ENCODE peak calls at places on chromosomes 6 and 20, in ten cellular contexts. K, H, M, Q, T, D, G, W, P and L are unnamed samples.

GRCh38 chr20:42277203-42277602 is 659.0 kb upstream of the CHD6 start:
- DNase-seq in W (no peak), K (no peak), T (no peak), P (peak), G (no peak), D (no peak), M (no peak), Q (no peak), H (no peak), L (no peak)

GRCh38 chr20:32215729-32216128 is 8.0 kb downstream of the POFUT1 start:
- DNase-seq in M (no peak), P (no peak), H (no peak), K (no peak), D (no peak), T (no peak), W (no peak), G (no peak), Q (no peak), L (no peak)

GRCh38 chr6:81589465-81590313 is 162.8 kb downstream of the TENT5A start:
- DNase-seq in P (no peak), T (no peak), D (no peak), W (no peak), H (no peak), Q (no peak), K (no peak), M (no peak), G (no peak), L (no peak)

GRCh38 chr6:14915888-14916832 is 329.7 kb upstream of the JARID2 start:
- DNase-seq in M (no peak), K (no peak), D (no peak), W (no peak), G (no peak), P (no peak), Q (no peak), T (no peak), H (no peak), L (no peak)

GRCh38 chr20:4959582-4959981 is 41.7 kb downstream of the SLC23A2 start:
- DNase-seq in D (peak), P (no peak), M (no peak), T (peak), K (peak), Q (no peak), W (no peak), H (no peak), G (no peak), L (no peak)

GRCh38 chr20:50540620-50541605 is 30.7 kb downstream of the PTPN1 start:
- DNase-seq in M (no peak), W (peak), P (no peak), D (peak), T (no peak), Q (no peak), H (no peak), K (peak), G (peak), L (no peak)

GRCh38 chr20:38723069-38723981 is 961 bp upstream of the SLC32A1 start:
- DNase-seq in Q (no peak), D (no peak), G (no peak), P (peak), T (peak), K (peak), H (no peak), M (no peak), W (no peak), L (no peak)

GRCh38 chr6:160240691-160241084 is 17.9 kb downstream of the SLC22A2 start:
- DNase-seq in T (no peak), M (no peak), D (no peak), G (no peak), W (no peak), K (no peak), P (no peak), H (no peak), Q (no peak), L (no peak)

GRCh38 chr6:137823826-137824501 is 43.1 kb upstream of the TNFAIP3 start:
- DNase-seq in P (peak), M (peak), W (peak), T (peak), G (peak), Q (peak), H (no peak), K (peak), D (no peak), L (peak)

GRCh38 chr20:63158845-63159244 is 57.1 kb downstream of the YTHDF1 start:
- DNase-seq in G (no peak), Q (no peak), P (no peak), T (no peak), K (no peak), H (no peak), M (no peak), D (no peak), W (no peak), L (no peak)

GRCh38 chr6:79719248-79719975 is 88.3 kb downstream of the SH3BGRL2 start:
- DNase-seq in T (no peak), K (peak), M (no peak), Q (no peak), W (peak), H (no peak), D (no peak), G (peak), P (no peak), L (no peak)

GRCh38 chr20:46056970-46057855 is 28.2 kb downstream of the SLC12A5 start:
- DNase-seq in Q (no peak), H (no peak), T (peak), D (no peak), G (peak), W (peak), P (no peak), M (no peak), K (peak), L (no peak)